ENCODE peak calls at places on chromosomes 13 and 19, in six cellular contexts. Y is left ventricle myocardium inferior; C is fibroblast of the aortic adventitia; B is stimulated activated CD8-positive, alpha-beta memory T cell treated with anti-CD3 and anti-CD28 coated beads, Interleukin-12 subunit alpha, Interleukin-12 subunit beta, amount 100 ng/mL, for 4 hours; X is mesothelial cell of epicardium; M is CD8-positive, alpha-beta memory T cell. F is an unnamed sample.
A peak's percentile ranks its signal among the peaks of the same experiment; 100 is the strongest.

GRCh38 chr19:15869109-15869555 is 28.7 kb downstream of the CYP4F2 start:
- DNase-seq in X (no peak), Y (no peak), C (peak; percentile 16), B (no peak), M (peak; percentile 57), F (no peak)

GRCh38 chr19:4990306-4990705 is 21.4 kb downstream of the KDM4B start:
- DNase-seq in X (no peak), Y (no peak), C (no peak), M (no peak), B (no peak), F (no peak)

GRCh38 chr19:48739835-48740704 is at the start of gene RASIP1:
- DNase-seq in B (no peak), X (no peak), C (no peak), M (peak; percentile 33), Y (peak; percentile 68), F (no peak)

GRCh38 chr13:105202384-105202783 is 1333.1 kb downstream of the EFNB2 start:
- DNase-seq in B (no peak), Y (no peak), X (no peak), C (peak; percentile 4), M (no peak), F (peak; percentile 61)

GRCh38 chr19:55353803-55354697 is 469 bp downstream of the COX6B2 start:
- DNase-seq in C (peak; percentile 39), B (peak; percentile 27), X (peak; percentile 80), M (peak; percentile 73), Y (peak; percentile 65), F (peak; percentile 52)

GRCh38 chr19:53612762-53613526 is 18.9 kb upstream of the DPRX start:
- DNase-seq in X (no peak), M (no peak), Y (no peak), C (no peak), B (no peak), F (no peak)

GRCh38 chr13:106384516-106384915 is 150.9 kb downstream of the EFNB2 start:
- DNase-seq in B (no peak), M (no peak), Y (no peak), C (no peak), X (no peak), F (no peak)

GRCh38 chr19:24074720-24075119 is 12.3 kb upstream of the ZNF254 start:
- DNase-seq in X (no peak), C (peak; percentile 30), M (no peak), Y (no peak), B (no peak), F (peak; percentile 30)

GRCh38 chr13:113740661-113741060 is 18.4 kb upstream of the TMEM255B start:
- DNase-seq in Y (no peak), B (no peak), M (no peak), C (no peak), X (no peak), F (no peak)

GRCh38 chr13:110047511-110047910 is 259.4 kb downstream of the COL4A1 start:
- DNase-seq in C (peak; percentile 97), Y (peak; percentile 81), M (no peak), B (no peak), X (no peak), F (peak; percentile 81)

GRCh38 chr19:48989701-48990291 is 3.3 kb downstream of the GYS1 start:
- DNase-seq in B (no peak), X (no peak), C (no peak), M (no peak), Y (peak; percentile 51), F (no peak)

GRCh38 chr13:58081301-58081820 is 449.8 kb downstream of the PCDH17 start:
- DNase-seq in B (no peak), M (no peak), X (no peak), C (no peak), Y (no peak), F (no peak)

GRCh38 chr13:78589206-78589605 is 14.1 kb downstream of the POU4F1 start:
- DNase-seq in C (peak; percentile 22), Y (peak; percentile 32), B (no peak), M (no peak), X (no peak), F (no peak)

GRCh38 chr13:98405107-98405571 is 171.8 kb downstream of the STK24 start:
- DNase-seq in M (no peak), Y (no peak), B (no peak), C (peak; percentile 32), X (no peak), F (peak; percentile 12)

GRCh38 chr19:8324186-8325050 is 3.1 kb downstream of the RPS28 start:
- DNase-seq in C (no peak), B (no peak), M (no peak), Y (no peak), X (no peak), F (no peak)

GRCh38 chr19:45558399-45558878 is 26.2 kb downstream of the OPA3 start:
- DNase-seq in X (no peak), Y (no peak), M (peak; percentile 74), C (peak; percentile 43), B (peak; percentile 31), F (peak; percentile 33)

GRCh38 chr13:39254606-39255005 is 216.3 kb downstream of the NHLRC3 start:
- DNase-seq in C (no peak), B (no peak), X (no peak), Y (no peak), M (no peak), F (no peak)

GRCh38 chr19:1715540-1715939 is 37.8 kb upstream of the ONECUT3 start:
- DNase-seq in B (no peak), Y (no peak), X (no peak), C (no peak), M (no peak), F (no peak)

GRCh38 chr13:93118081-93118615 is 108.5 kb upstream of the GPC6 start:
- DNase-seq in Y (no peak), C (no peak), M (no peak), B (no peak), X (no peak), F (no peak)